ENCODE peak calls at places on chromosomes 16 and 17, in seven cellular contexts. S, Z, R, I, W, O and C are unnamed samples.

GRCh38 chr17:80252871-80253270 is 7.8 kb upstream of the RNF213 start:
- DNase-seq in S (peak), Z (peak), R (no peak), I (peak), W (peak), O (peak), C (peak)

GRCh38 chr17:1490643-1491405 is 1.7 kb downstream of the MYO1C start:
- DNase-seq in S (peak), Z (peak), R (no peak), I (no peak), W (peak), O (peak), C (no peak)

GRCh38 chr17:78596871-78597635 is 19.9 kb upstream of the DNAH17 start:
- DNase-seq in S (no peak), Z (no peak), R (no peak), I (no peak), W (no peak), O (no peak), C (no peak)

GRCh38 chr17:65743313-65743665 is 181.8 kb upstream of the AXIN2 start:
- DNase-seq in S (no peak), Z (no peak), R (peak), I (no peak), W (no peak), O (no peak), C (no peak)

GRCh38 chr17:27408891-27409290 is 47.4 kb upstream of the KSR1 start:
- DNase-seq in S (no peak), Z (no peak), R (no peak), I (no peak), W (no peak), O (no peak), C (no peak)

GRCh38 chr17:45705123-45706009 is 78.8 kb upstream of the CRHR1 start:
- DNase-seq in S (no peak), Z (peak), R (no peak), I (no peak), W (no peak), O (no peak), C (peak)

GRCh38 chr16:24372824-24373223 is 116.7 kb downstream of the CACNG3 start:
- DNase-seq in S (no peak), Z (no peak), R (no peak), I (no peak), W (no peak), O (no peak), C (no peak)

GRCh38 chr16:51971184-51971583 is 575.8 kb downstream of the TOX3 start:
- DNase-seq in S (no peak), Z (no peak), R (no peak), I (no peak), W (no peak), O (no peak), C (no peak)

GRCh38 chr17:36611345-36612072 is 10.1 kb downstream of the MRM1 start:
- DNase-seq in S (no peak), Z (no peak), R (no peak), I (no peak), W (no peak), O (no peak), C (no peak)

GRCh38 chr17:63954402-63955063 is 18.2 kb downstream of the SCN4A start:
- DNase-seq in S (no peak), Z (no peak), R (no peak), I (peak), W (peak), O (peak), C (peak)

GRCh38 chr17:79834575-79835469 is 4.4 kb downstream of the CBX4 start:
- DNase-seq in S (no peak), Z (no peak), R (no peak), I (no peak), W (no peak), O (no peak), C (no peak)

GRCh38 chr17:29682987-29683386 is 60.3 kb upstream of the CORO6 start:
- DNase-seq in S (no peak), Z (no peak), R (no peak), I (no peak), W (no peak), O (no peak), C (peak)

GRCh38 chr16:50842589-50842988 is 100.7 kb downstream of the CYLD start:
- DNase-seq in S (no peak), Z (no peak), R (no peak), I (no peak), W (no peak), O (no peak), C (no peak)

GRCh38 chr17:19590912-19591551 is 57.4 kb downstream of the SLC47A1 start:
- DNase-seq in S (no peak), Z (no peak), R (no peak), I (no peak), W (no peak), O (no peak), C (no peak)

GRCh38 chr17:66185842-66186241 is 6.1 kb downstream of the CEP112 start:
- DNase-seq in S (no peak), Z (no peak), R (no peak), I (no peak), W (no peak), O (no peak), C (no peak)

GRCh38 chr17:79890706-79891105 is 51.5 kb upstream of the CBX4 start:
- DNase-seq in S (no peak), Z (no peak), R (no peak), I (no peak), W (no peak), O (no peak), C (no peak)

GRCh38 chr17:42111901-42112551 is 488 bp downstream of the DHX58 start:
- DNase-seq in S (no peak), Z (no peak), R (no peak), I (no peak), W (no peak), O (no peak), C (no peak)

GRCh38 chr16:48511071-48511540 is 98.9 kb downstream of the N4BP1 start:
- DNase-seq in S (no peak), Z (no peak), R (no peak), I (no peak), W (no peak), O (no peak), C (no peak)

GRCh38 chr17:81391964-81392908 is 3.0 kb upstream of the BAHCC1 start:
- DNase-seq in S (no peak), Z (no peak), R (no peak), I (no peak), W (no peak), O (no peak), C (no peak)

GRCh38 chr16:25966172-25967097 is 274.7 kb downstream of the HS3ST4 start:
- DNase-seq in S (no peak), Z (no peak), R (no peak), I (no peak), W (no peak), O (no peak), C (no peak)

GRCh38 chr16:88461291-88462269 is 8.5 kb downstream of the ZFPM1 start:
- DNase-seq in S (no peak), Z (no peak), R (no peak), I (no peak), W (no peak), O (no peak), C (no peak)

GRCh38 chr17:74128456-74128855 is 75.0 kb upstream of the RPL38 start:
- DNase-seq in S (no peak), Z (no peak), R (no peak), I (no peak), W (no peak), O (no peak), C (no peak)